ENCODE peak calls at places on chromosomes 3 and 15, in nine cellular contexts. One of them, this sample, is unnamed.

GRCh38 chr3:44240061-44240460 is 1.6 kb upstream of the TOPAZ1 start:
- DNase-seq in fibroblast of mammary gland: no peak
- DNase-seq in spleen: no peak
- DNase-seq in AG10803: no peak
- DNase-seq in uterus: no peak
- DNase-seq in tibial artery: no peak
- DNase-seq in heart left ventricle: no peak
- DNase-seq in heart right ventricle: no peak
- DNase-seq in neural progenitor cell: no peak
- DNase-seq in this sample: no peak

GRCh38 chr15:72680931-72681330 is 5.1 kb downstream of the HIGD2B start:
- DNase-seq in fibroblast of mammary gland: no peak
- DNase-seq in spleen: no peak
- DNase-seq in AG10803: no peak
- DNase-seq in uterus: no peak
- DNase-seq in tibial artery: no peak
- DNase-seq in heart left ventricle: no peak
- DNase-seq in heart right ventricle: no peak
- DNase-seq in neural progenitor cell: no peak
- DNase-seq in this sample: no peak

GRCh38 chr3:42654331-42655201 is 1.1 kb downstream of the ZBTB47 start:
- DNase-seq in fibroblast of mammary gland: peak
- DNase-seq in spleen: peak
- DNase-seq in AG10803: peak
- DNase-seq in uterus: peak
- DNase-seq in tibial artery: peak
- DNase-seq in heart left ventricle: peak
- DNase-seq in heart right ventricle: peak
- DNase-seq in neural progenitor cell: peak
- DNase-seq in this sample: peak

GRCh38 chr3:46701211-46701939 is at the start of gene TMIE:
- DNase-seq in fibroblast of mammary gland: no peak
- DNase-seq in spleen: no peak
- DNase-seq in AG10803: no peak
- DNase-seq in uterus: no peak
- DNase-seq in tibial artery: no peak
- DNase-seq in heart left ventricle: peak
- DNase-seq in heart right ventricle: peak
- DNase-seq in neural progenitor cell: peak
- DNase-seq in this sample: no peak

GRCh38 chr3:58047806-58048205 is 39.6 kb downstream of the FLNB start:
- DNase-seq in fibroblast of mammary gland: peak
- DNase-seq in spleen: no peak
- DNase-seq in AG10803: peak
- DNase-seq in uterus: no peak
- DNase-seq in tibial artery: no peak
- DNase-seq in heart left ventricle: no peak
- DNase-seq in heart right ventricle: no peak
- DNase-seq in neural progenitor cell: no peak
- DNase-seq in this sample: peak

GRCh38 chr3:142947799-142948575 is 15.5 kb downstream of the PAQR9 start:
- DNase-seq in fibroblast of mammary gland: peak
- DNase-seq in spleen: no peak
- DNase-seq in AG10803: no peak
- DNase-seq in uterus: no peak
- DNase-seq in tibial artery: no peak
- DNase-seq in heart left ventricle: no peak
- DNase-seq in heart right ventricle: no peak
- DNase-seq in neural progenitor cell: no peak
- DNase-seq in this sample: no peak

GRCh38 chr3:192408721-192409151 is 318.6 kb downstream of the FGF12 start:
- DNase-seq in fibroblast of mammary gland: no peak
- DNase-seq in spleen: peak
- DNase-seq in AG10803: no peak
- DNase-seq in uterus: no peak
- DNase-seq in tibial artery: no peak
- DNase-seq in heart left ventricle: peak
- DNase-seq in heart right ventricle: peak
- DNase-seq in neural progenitor cell: peak
- DNase-seq in this sample: no peak

GRCh38 chr3:133455281-133455680 is 55.4 kb downstream of the BFSP2 start:
- DNase-seq in fibroblast of mammary gland: no peak
- DNase-seq in spleen: no peak
- DNase-seq in AG10803: no peak
- DNase-seq in uterus: no peak
- DNase-seq in tibial artery: no peak
- DNase-seq in heart left ventricle: no peak
- DNase-seq in heart right ventricle: no peak
- DNase-seq in neural progenitor cell: peak
- DNase-seq in this sample: no peak

GRCh38 chr3:189903562-189904250 is 217.0 kb downstream of the P3H2 start:
- DNase-seq in fibroblast of mammary gland: no peak
- DNase-seq in spleen: no peak
- DNase-seq in AG10803: no peak
- DNase-seq in uterus: no peak
- DNase-seq in tibial artery: no peak
- DNase-seq in heart left ventricle: no peak
- DNase-seq in heart right ventricle: no peak
- DNase-seq in neural progenitor cell: no peak
- DNase-seq in this sample: no peak

GRCh38 chr3:197331131-197331530 is 32.7 kb upstream of the DLG1 start:
- DNase-seq in fibroblast of mammary gland: peak
- DNase-seq in spleen: no peak
- DNase-seq in AG10803: peak
- DNase-seq in uterus: no peak
- DNase-seq in tibial artery: peak
- DNase-seq in heart left ventricle: no peak
- DNase-seq in heart right ventricle: no peak
- DNase-seq in neural progenitor cell: no peak
- DNase-seq in this sample: no peak

GRCh38 chr3:42588625-42589024 is 2.0 kb upstream of the SS18L2 start:
- DNase-seq in fibroblast of mammary gland: no peak
- DNase-seq in spleen: peak
- DNase-seq in AG10803: no peak
- DNase-seq in uterus: no peak
- DNase-seq in tibial artery: no peak
- DNase-seq in heart left ventricle: no peak
- DNase-seq in heart right ventricle: no peak
- DNase-seq in neural progenitor cell: no peak
- DNase-seq in this sample: no peak

GRCh38 chr15:45378149-45378912 is at the start of gene GATM:
- DNase-seq in fibroblast of mammary gland: peak
- DNase-seq in spleen: peak
- DNase-seq in AG10803: peak
- DNase-seq in uterus: peak
- DNase-seq in tibial artery: peak
- DNase-seq in heart left ventricle: peak
- DNase-seq in heart right ventricle: peak
- DNase-seq in neural progenitor cell: peak
- DNase-seq in this sample: peak

GRCh38 chr15:78102741-78103140 is 10.4 kb downstream of the SH2D7 start:
- DNase-seq in fibroblast of mammary gland: no peak
- DNase-seq in spleen: no peak
- DNase-seq in AG10803: no peak
- DNase-seq in uterus: no peak
- DNase-seq in tibial artery: no peak
- DNase-seq in heart left ventricle: no peak
- DNase-seq in heart right ventricle: no peak
- DNase-seq in neural progenitor cell: no peak
- DNase-seq in this sample: no peak

GRCh38 chr15:59005579-59005978 is 18.1 kb downstream of the RNF111 start:
- DNase-seq in fibroblast of mammary gland: no peak
- DNase-seq in spleen: no peak
- DNase-seq in AG10803: no peak
- DNase-seq in uterus: no peak
- DNase-seq in tibial artery: no peak
- DNase-seq in heart left ventricle: no peak
- DNase-seq in heart right ventricle: no peak
- DNase-seq in neural progenitor cell: no peak
- DNase-seq in this sample: no peak

GRCh38 chr15:58999694-59000093 is 12.2 kb downstream of the RNF111 start:
- DNase-seq in fibroblast of mammary gland: no peak
- DNase-seq in spleen: no peak
- DNase-seq in AG10803: no peak
- DNase-seq in uterus: no peak
- DNase-seq in tibial artery: no peak
- DNase-seq in heart left ventricle: no peak
- DNase-seq in heart right ventricle: no peak
- DNase-seq in neural progenitor cell: no peak
- DNase-seq in this sample: no peak

GRCh38 chr15:59008086-59008485 is 20.6 kb downstream of the RNF111 start:
- DNase-seq in fibroblast of mammary gland: no peak
- DNase-seq in spleen: no peak
- DNase-seq in AG10803: no peak
- DNase-seq in uterus: no peak
- DNase-seq in tibial artery: no peak
- DNase-seq in heart left ventricle: no peak
- DNase-seq in heart right ventricle: no peak
- DNase-seq in neural progenitor cell: no peak
- DNase-seq in this sample: no peak

GRCh38 chr15:59001946-59002345 is 14.5 kb downstream of the RNF111 start:
- DNase-seq in fibroblast of mammary gland: no peak
- DNase-seq in spleen: no peak
- DNase-seq in AG10803: no peak
- DNase-seq in uterus: no peak
- DNase-seq in tibial artery: no peak
- DNase-seq in heart left ventricle: no peak
- DNase-seq in heart right ventricle: no peak
- DNase-seq in neural progenitor cell: no peak
- DNase-seq in this sample: no peak

GRCh38 chr15:59002418-59002859 is 15.0 kb downstream of the RNF111 start:
- DNase-seq in fibroblast of mammary gland: no peak
- DNase-seq in spleen: no peak
- DNase-seq in AG10803: no peak
- DNase-seq in uterus: no peak
- DNase-seq in tibial artery: no peak
- DNase-seq in heart left ventricle: no peak
- DNase-seq in heart right ventricle: no peak
- DNase-seq in neural progenitor cell: no peak
- DNase-seq in this sample: no peak
- H3K4me3 ChIP-seq in fibroblast of mammary gland: no peak
- H3K4me3 ChIP-seq in spleen: no peak
- H3K4me3 ChIP-seq in AG10803: no peak
- H3K4me3 ChIP-seq in uterus: no peak
- H3K4me3 ChIP-seq in tibial artery: no peak
- H3K4me3 ChIP-seq in heart left ventricle: no peak
- H3K4me3 ChIP-seq in heart right ventricle: no peak
- H3K4me3 ChIP-seq in neural progenitor cell: no peak
- H3K4me3 ChIP-seq in this sample: no peak

DNA sequence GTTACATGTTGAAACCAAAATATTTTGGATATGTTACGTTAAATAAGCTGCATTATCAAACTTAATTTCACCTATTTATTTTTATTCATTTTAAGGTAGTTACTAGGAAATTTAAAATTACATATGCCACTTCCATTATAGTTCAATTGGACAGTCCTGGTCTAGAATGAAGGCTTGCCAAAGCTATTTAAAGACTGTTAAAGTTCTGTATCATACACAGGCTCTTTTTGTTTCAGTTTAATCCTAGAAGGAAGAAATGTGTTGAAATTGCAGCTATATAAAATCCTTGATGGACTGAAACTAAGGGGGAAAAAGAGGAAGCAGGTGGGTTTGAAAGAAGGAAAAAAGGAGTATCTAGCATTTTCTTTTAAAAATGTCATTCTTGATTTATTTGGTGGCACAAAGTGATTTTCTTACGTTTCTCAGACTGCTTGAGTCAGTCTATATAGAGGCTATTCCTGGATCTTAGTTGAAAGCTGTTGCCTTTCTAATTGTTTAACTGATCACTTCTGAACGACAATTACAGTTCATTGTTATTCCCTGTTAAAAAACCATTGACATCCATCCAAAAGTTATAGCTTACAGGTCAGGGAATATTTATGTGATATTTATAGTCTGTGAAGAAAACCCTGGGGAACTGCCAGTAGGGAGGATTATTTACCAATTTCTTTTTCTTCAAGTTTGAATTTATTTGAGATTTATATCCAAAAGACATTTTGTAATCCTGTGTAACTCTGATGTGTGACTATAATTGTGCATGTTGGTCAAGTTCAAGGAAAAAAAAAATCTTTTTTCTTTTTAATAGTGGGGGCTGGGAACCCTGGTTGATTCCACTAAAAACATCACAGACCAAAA is 194.9 kb downstream of the RORA start:
- DNase-seq in fibroblast of mammary gland: no peak
- DNase-seq in spleen: no peak
- DNase-seq in AG10803: no peak
- DNase-seq in uterus: no peak
- DNase-seq in tibial artery: no peak
- DNase-seq in heart left ventricle: no peak
- DNase-seq in heart right ventricle: no peak
- DNase-seq in neural progenitor cell: no peak
- DNase-seq in this sample: peak
- TF ChIP-seq CTCF in fibroblast of mammary gland: no peak
- TF ChIP-seq CTCF in spleen: no peak
- TF ChIP-seq CTCF in AG10803: no peak
- TF ChIP-seq CTCF in uterus: no peak
- TF ChIP-seq CTCF in tibial artery: no peak
- TF ChIP-seq CTCF in heart left ventricle: no peak
- TF ChIP-seq CTCF in heart right ventricle: no peak
- TF ChIP-seq CTCF in neural progenitor cell: no peak
- TF ChIP-seq CTCF in this sample: no peak

DNA sequence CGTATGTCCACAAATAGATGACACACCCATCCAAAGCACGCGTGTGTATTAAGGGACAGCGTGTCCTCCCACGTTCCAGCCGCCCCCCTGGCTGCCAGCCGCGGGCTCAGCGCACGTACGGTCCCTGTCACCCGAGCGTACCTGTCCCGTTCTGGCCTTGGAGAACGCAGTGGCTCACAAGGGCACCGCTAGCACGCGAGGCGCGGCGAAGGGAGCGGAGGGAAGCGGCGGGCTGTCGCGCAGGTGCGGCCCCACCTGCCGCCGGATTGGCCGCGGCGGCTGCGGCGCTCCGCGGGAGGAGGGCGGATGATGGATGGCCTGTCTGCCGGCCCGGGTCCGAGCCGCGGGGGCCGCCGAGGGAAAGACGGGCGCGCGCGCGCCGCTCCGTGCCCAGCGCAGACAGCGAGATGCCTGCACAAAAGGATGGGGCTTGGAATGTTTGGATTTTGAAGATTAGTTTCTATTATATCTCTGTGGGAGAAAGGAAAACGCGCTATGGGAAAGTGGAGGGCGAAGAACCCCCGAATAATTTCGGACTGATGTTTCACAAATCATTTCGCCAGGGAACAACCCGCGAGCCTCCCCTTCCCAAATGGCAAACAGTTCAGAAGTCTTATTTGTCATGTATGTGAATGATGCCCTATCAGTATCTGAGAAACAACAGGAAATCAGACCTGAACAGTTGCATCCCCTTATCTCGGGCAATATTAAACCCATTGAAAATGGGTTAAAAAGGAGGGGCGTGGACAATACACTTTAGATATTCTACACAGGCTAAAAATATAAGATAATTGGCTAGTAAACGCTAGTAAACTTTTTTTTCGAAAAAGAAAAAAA is 1003.6 kb upstream of the NR2F2 start:
- DNase-seq in fibroblast of mammary gland: no peak
- DNase-seq in spleen: peak
- DNase-seq in AG10803: no peak
- DNase-seq in uterus: peak
- DNase-seq in tibial artery: peak
- DNase-seq in heart left ventricle: peak
- DNase-seq in heart right ventricle: peak
- DNase-seq in neural progenitor cell: peak
- DNase-seq in this sample: no peak
- H3K4me3 ChIP-seq in fibroblast of mammary gland: peak
- H3K4me3 ChIP-seq in spleen: peak
- H3K4me3 ChIP-seq in AG10803: no peak
- H3K4me3 ChIP-seq in uterus: peak
- H3K4me3 ChIP-seq in tibial artery: peak
- H3K4me3 ChIP-seq in heart left ventricle: peak
- H3K4me3 ChIP-seq in heart right ventricle: peak
- H3K4me3 ChIP-seq in neural progenitor cell: peak
- H3K4me3 ChIP-seq in this sample: peak

GRCh38 chr3:194287392-194287791 is 63.7 kb downstream of the CPN2 start:
- DNase-seq in fibroblast of mammary gland: no peak
- DNase-seq in spleen: no peak
- DNase-seq in AG10803: no peak
- DNase-seq in uterus: no peak
- DNase-seq in tibial artery: no peak
- DNase-seq in heart left ventricle: no peak
- DNase-seq in heart right ventricle: no peak
- DNase-seq in neural progenitor cell: no peak
- DNase-seq in this sample: no peak
- TF ChIP-seq CTCF in fibroblast of mammary gland: no peak
- TF ChIP-seq CTCF in spleen: no peak
- TF ChIP-seq CTCF in AG10803: no peak
- TF ChIP-seq CTCF in uterus: no peak
- TF ChIP-seq CTCF in tibial artery: no peak
- TF ChIP-seq CTCF in heart left ventricle: no peak
- TF ChIP-seq CTCF in heart right ventricle: no peak
- TF ChIP-seq CTCF in neural progenitor cell: no peak
- TF ChIP-seq CTCF in this sample: no peak